ENCODE peak calls at places on chromosomes 12 and 14, in eight cellular contexts. U is HCT116, K is HepG2, J is HL-60, V is SK-N-MC, N is stomach, T is transverse colon, Y is spleen. C is an unnamed sample.

GRCh38 chr14:71711619-71712018 is 220.6 kb upstream of the RGS6 start:
- DNase-seq in T (no peak), Y (no peak), N (no peak), K (no peak), U (no peak), J (no peak), V (peak; percentile 90), C (no peak)

GRCh38 chr14:54864526-54864925 is 38.1 kb downstream of the GCH1 start:
- DNase-seq in J (no peak), N (no peak), T (no peak), K (no peak), Y (no peak), U (no peak), V (no peak), C (no peak)

GRCh38 chr12:51070004-51070403 is 13.4 kb downstream of the CSRNP2 start:
- DNase-seq in U (no peak), Y (no peak), V (peak; percentile 26), J (peak; percentile 85), N (no peak), T (no peak), K (peak; percentile 50), C (no peak)

GRCh38 chr14:51396222-51396815 is 156.3 kb downstream of the TMX1 start:
- DNase-seq in V (no peak), J (no peak), K (no peak), T (peak; percentile 13), Y (no peak), U (no peak), N (no peak), C (peak; percentile 78)

GRCh38 chr12:70049596-70050360 is 193.5 kb upstream of the CNOT2 start:
- DNase-seq in U (peak; percentile 44), K (no peak), Y (no peak), J (peak; percentile 9), N (no peak), V (no peak), T (peak; percentile 14), C (no peak)

GRCh38 chr12:11273449-11273848 is 3.9 kb upstream of the PRB3 start:
- DNase-seq in J (no peak), T (no peak), V (no peak), N (no peak), U (no peak), Y (no peak), K (no peak), C (no peak)

GRCh38 chr14:21142357-21142756 is 13.5 kb downstream of the OR5AU1 start:
- DNase-seq in K (no peak), J (no peak), Y (no peak), N (no peak), V (no peak), T (no peak), U (no peak), C (no peak)

GRCh38 chr12:78703820-78704525 is 160.6 kb upstream of the SYT1 start:
- DNase-seq in N (no peak), K (no peak), Y (no peak), J (no peak), T (no peak), V (peak; percentile 52), U (peak; percentile 22), C (no peak)

GRCh38 chr14:101191086-101191881 is 287.8 kb upstream of the RTL1 start:
- DNase-seq in Y (peak; percentile 36), J (no peak), T (no peak), U (no peak), K (no peak), N (peak; percentile 16), V (no peak), C (peak; percentile 53)

GRCh38 chr12:30753233-30753632 is 1.5 kb downstream of the CAPRIN2 start:
- DNase-seq in T (no peak), N (no peak), Y (no peak), J (no peak), U (no peak), K (peak; percentile 56), V (peak; percentile 24), C (no peak)

GRCh38 chr12:43305065-43305464 is 246.9 kb downstream of the ADAMTS20 start:
- DNase-seq in N (no peak), K (no peak), U (no peak), T (no peak), Y (no peak), J (no peak), V (no peak), C (no peak)

GRCh38 chr12:115740586-115741155 is 536.8 kb downstream of the MED13L start:
- DNase-seq in U (no peak), T (peak; percentile 51), V (no peak), N (no peak), K (no peak), J (no peak), Y (no peak), C (no peak)

GRCh38 chr14:20802341-20803084 is at the start of gene RNASE1:
- DNase-seq in U (no peak), J (no peak), N (peak; percentile 71), T (peak; percentile 72), V (no peak), Y (no peak), K (peak; percentile 33), C (peak; percentile 66)

GRCh38 chr12:113186666-113187325 is 1.3 kb downstream of the RITA1 start:
- DNase-seq in J (no peak), Y (peak; percentile 82), K (no peak), N (no peak), T (peak; percentile 32), V (no peak), U (no peak), C (no peak)

GRCh38 chr14:75832621-75833297 is 149.0 kb downstream of the TGFB3 start:
- DNase-seq in Y (no peak), J (no peak), K (no peak), U (no peak), T (no peak), V (no peak), N (peak; percentile 58), C (no peak)

GRCh38 chr14:66228267-66228970 is 257.8 kb upstream of the CCDC196 start:
- DNase-seq in U (peak; percentile 3), T (no peak), N (no peak), K (no peak), Y (no peak), V (no peak), J (no peak), C (no peak)

GRCh38 chr12:123151679-123152454 is 977 bp upstream of the PITPNM2 start:
- DNase-seq in J (no peak), K (no peak), N (no peak), U (no peak), Y (no peak), V (no peak), T (no peak), C (no peak)
- H3K27ac ChIP-seq in J (no peak overlapping the region), K (peak overlapping the region; percentile 63), N (peak overlapping the region; percentile 86), U (peak overlapping the region; percentile 66), Y (peak overlapping the region; percentile 72), V (no peak overlapping the region), T (peak overlapping the region; percentile 92), C (peak overlapping the region; percentile 88)

DNA sequence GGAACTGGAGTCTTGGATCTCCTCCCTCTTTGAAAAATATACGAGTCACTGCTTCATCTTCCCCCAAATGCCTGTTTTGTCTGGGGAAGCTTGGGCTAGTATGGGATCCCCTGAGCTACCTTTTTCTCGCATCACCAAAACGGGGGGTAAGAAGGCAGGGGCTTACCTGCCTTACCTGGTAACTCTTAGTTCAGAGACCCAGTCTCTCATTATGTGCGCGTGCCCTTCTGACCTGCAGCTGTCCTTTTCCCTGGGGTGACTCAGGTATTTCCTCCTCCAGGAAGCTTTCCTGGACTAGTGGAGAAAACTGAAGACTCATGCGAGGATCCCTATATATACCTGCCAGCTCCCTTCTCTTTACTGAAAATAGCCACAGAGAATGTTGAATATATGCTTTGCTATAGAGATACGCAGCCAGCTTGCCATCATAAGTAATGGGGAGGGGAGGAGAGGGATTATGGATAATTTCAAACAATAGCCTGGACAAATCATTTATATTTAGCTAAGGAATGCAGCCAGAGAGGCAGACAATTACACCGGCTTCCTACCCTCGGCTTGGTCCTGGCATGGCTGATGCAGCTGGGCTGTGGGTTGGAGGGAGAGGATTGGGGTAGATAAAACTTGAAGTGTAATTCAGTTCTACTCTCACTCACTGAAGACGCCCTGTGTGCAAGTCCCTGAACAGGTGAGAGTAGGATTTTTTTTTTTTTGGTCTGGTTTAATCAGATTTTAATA is 1.1 kb downstream of the TSPAN9 start:
- DNase-seq in U (no peak), N (no peak), T (no peak), Y (no peak), V (no peak), J (no peak), K (no peak), C (no peak)
- H3K4me3 ChIP-seq in U (peak overlapping the region; percentile 72), N (peak overlapping the region; percentile 95), T (no peak overlapping the region), Y (peak overlapping the region; percentile 66), V (peak overlapping the region; percentile 90), J (no peak overlapping the region), K (peak overlapping the region; percentile 82), C (peak overlapping the region; percentile 81)

GRCh38 chr14:24181251-24182077 is 7.2 kb downstream of the IPO4 start:
- DNase-seq in N (no peak), T (no peak), V (no peak), J (no peak), Y (peak; percentile 70), K (no peak), U (no peak), C (no peak)
- TF ChIP-seq POLR2AphosphoS5 in N (no peak), T (no peak), V (no peak), J (no peak), Y (no peak), K (no peak), U (no peak), C (no peak)

GRCh38 chr14:32009636-32010560 is 67.2 kb upstream of the ARHGAP5 start:
- DNase-seq in Y (no peak), J (no peak), N (no peak), V (no peak), K (no peak), U (no peak), T (no peak), C (no peak)
- H3K27ac ChIP-seq in Y (no peak overlapping the region), J (no peak overlapping the region), N (no peak overlapping the region), V (no peak overlapping the region), K (no peak overlapping the region), U (no peak overlapping the region), T (no peak overlapping the region), C (no peak overlapping the region)

DNA sequence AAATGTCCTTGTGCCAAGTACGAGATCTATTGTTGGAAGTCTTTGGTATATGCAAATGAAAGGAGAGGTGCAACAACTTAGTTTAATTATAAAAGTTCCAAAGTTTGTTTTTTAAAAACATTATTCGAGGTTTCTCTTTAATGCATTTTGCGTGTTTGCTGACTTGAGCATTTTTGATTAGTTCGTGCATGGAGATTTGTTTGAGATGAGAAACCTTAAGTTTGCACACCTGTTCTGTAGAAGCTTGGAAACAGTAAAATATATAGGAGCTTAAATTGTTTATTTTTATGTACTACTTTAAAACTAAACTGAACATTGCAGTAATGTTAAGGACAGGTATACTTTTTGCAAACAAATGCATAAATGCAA is 2.3 kb downstream of the HSPA2 start:
- DNase-seq in U (no peak), Y (no peak), N (no peak), K (no peak), T (no peak), J (no peak), V (no peak), C (no peak)
- H3K4me3 ChIP-seq in U (no peak overlapping the region), Y (peak overlapping the region; percentile 64), N (peak overlapping the region; percentile 66), K (no peak overlapping the region), T (no peak overlapping the region), J (no peak overlapping the region), V (no peak overlapping the region), C (peak overlapping the region; percentile 61)

C was measured in sigmoid colon.